ENCODE peak calls at places on chromosomes 1 and 21, in seven cellular contexts. G, K, T, A, M, I and X are unnamed samples.

GRCh38 chr1:63480057-63480456 is 43.0 kb downstream of the ITGB3BP start:
- DNase-seq in G (no peak), K (no peak), T (no peak), A (no peak), M (no peak), I (no peak), X (no peak)

GRCh38 chr1:195458365-195458764 is 1149.9 kb downstream of the KCNT2 start:
- DNase-seq in G (no peak), K (no peak), T (no peak), A (no peak), M (no peak), I (no peak), X (no peak)

GRCh38 chr1:236066828-236067386 is 2.0 kb upstream of the NID1 start:
- DNase-seq in G (peak), K (no peak), T (no peak), A (peak), M (peak), I (no peak), X (no peak)

GRCh38 chr1:181062800-181063428 is 25.6 kb upstream of the IER5 start:
- DNase-seq in G (no peak), K (no peak), T (no peak), A (peak), M (no peak), I (no peak), X (no peak)

GRCh38 chr1:205484985-205485967 is 19.2 kb upstream of the CDK18 start:
- DNase-seq in G (peak), K (peak), T (peak), A (peak), M (peak), I (peak), X (peak)

GRCh38 chr1:185442065-185442464 is 125.0 kb upstream of the IVNS1ABP start:
- DNase-seq in G (no peak), K (no peak), T (no peak), A (no peak), M (no peak), I (no peak), X (no peak)

GRCh38 chr21:44695641-44696040 is 1.3 kb upstream of the KRTAP10-12 start:
- DNase-seq in G (no peak), K (no peak), T (no peak), A (no peak), M (no peak), I (no peak), X (no peak)

GRCh38 chr21:33418686-33419085 is 15.5 kb downstream of the IFNGR2 start:
- DNase-seq in G (no peak), K (no peak), T (no peak), A (no peak), M (no peak), I (no peak), X (no peak)

GRCh38 chr1:169106921-169107672 is 607 bp downstream of the ATP1B1 start:
- DNase-seq in G (peak), K (peak), T (no peak), A (no peak), M (no peak), I (peak), X (no peak)

GRCh38 chr21:45020629-45021427 is 53.6 kb upstream of the ADARB1 start:
- DNase-seq in G (no peak), K (no peak), T (no peak), A (no peak), M (no peak), I (no peak), X (no peak)

GRCh38 chr1:200409203-200409760 is 554 bp downstream of the ZNF281 start:
- DNase-seq in G (peak), K (peak), T (no peak), A (peak), M (peak), I (peak), X (no peak)

GRCh38 chr1:2975466-2976179 is 45.6 kb upstream of the ACTRT2 start:
- DNase-seq in G (no peak), K (no peak), T (no peak), A (no peak), M (no peak), I (no peak), X (no peak)